ENCODE peak calls at places on chromosomes 1 and 21, in six cellular contexts. E, P, J, V, C and A are unnamed samples.
A peak's percentile ranks its signal among the peaks of the same experiment; 100 is the strongest.

GRCh38 chr1:6962956-6963915 is 178.0 kb downstream of the CAMTA1 start:
- DNase-seq in E (peak; percentile 75), P (no peak), J (no peak), V (peak; percentile 48), C (no peak), A (peak; percentile 52)

GRCh38 chr1:942864-943533 is 16.1 kb downstream of the NOC2L start:
- DNase-seq in E (no peak), P (no peak), J (no peak), V (no peak), C (peak; percentile 61), A (no peak)

GRCh38 chr1:182877842-182878241 is 38.7 kb downstream of the DHX9 start:
- DNase-seq in E (no peak), P (no peak), J (no peak), V (no peak), C (no peak), A (no peak)

GRCh38 chr1:151542710-151543129 is 2.6 kb downstream of the TUFT1 start:
- DNase-seq in E (peak; percentile 46), P (no peak), J (no peak), V (no peak), C (peak; percentile 86), A (no peak)

GRCh38 chr1:30462826-30463425 is 260.5 kb downstream of the MATN1 start:
- DNase-seq in E (peak; percentile 36), P (no peak), J (no peak), V (no peak), C (no peak), A (no peak)

GRCh38 chr1:226671268-226671667 is 67.8 kb downstream of the ITPKB start:
- DNase-seq in E (peak; percentile 28), P (no peak), J (no peak), V (no peak), C (no peak), A (no peak)

GRCh38 chr1:103145449-103145848 is 37.1 kb upstream of the COL11A1 start:
- DNase-seq in E (no peak), P (no peak), J (no peak), V (no peak), C (no peak), A (no peak)

GRCh38 chr1:215767761-215768160 is 200.7 kb downstream of the KCTD3 start:
- DNase-seq in E (no peak), P (no peak), J (no peak), V (no peak), C (no peak), A (no peak)

GRCh38 chr1:24383381-24383940 is 30.1 kb downstream of the STPG1 start:
- DNase-seq in E (no peak), P (no peak), J (no peak), V (no peak), C (no peak), A (no peak)

GRCh38 chr1:116694524-116694923 is 27.0 kb upstream of the IGSF3 start:
- DNase-seq in E (no peak), P (no peak), J (no peak), V (no peak), C (no peak), A (no peak)

GRCh38 chr1:15722836-15723542 is 13.1 kb upstream of the SLC25A34 start:
- DNase-seq in E (no peak), P (no peak), J (no peak), V (no peak), C (no peak), A (no peak)

GRCh38 chr1:172895761-172896160 is 155.0 kb downstream of the TNFSF18 start:
- DNase-seq in E (no peak), P (no peak), J (no peak), V (no peak), C (no peak), A (no peak)

GRCh38 chr1:225888898-225889690 is at the start of gene LEFTY1:
- DNase-seq in E (no peak), P (no peak), J (no peak), V (no peak), C (no peak), A (no peak)

GRCh38 chr1:94805912-94806311 is 14.2 kb upstream of the SLC44A3 start:
- DNase-seq in E (peak; percentile 77), P (peak; percentile 42), J (no peak), V (peak; percentile 26), C (peak; percentile 61), A (peak; percentile 56)

GRCh38 chr1:157367091-157367739 is 185.1 kb downstream of the FCRL5 start:
- DNase-seq in E (no peak), P (no peak), J (no peak), V (no peak), C (no peak), A (no peak)

DNA sequence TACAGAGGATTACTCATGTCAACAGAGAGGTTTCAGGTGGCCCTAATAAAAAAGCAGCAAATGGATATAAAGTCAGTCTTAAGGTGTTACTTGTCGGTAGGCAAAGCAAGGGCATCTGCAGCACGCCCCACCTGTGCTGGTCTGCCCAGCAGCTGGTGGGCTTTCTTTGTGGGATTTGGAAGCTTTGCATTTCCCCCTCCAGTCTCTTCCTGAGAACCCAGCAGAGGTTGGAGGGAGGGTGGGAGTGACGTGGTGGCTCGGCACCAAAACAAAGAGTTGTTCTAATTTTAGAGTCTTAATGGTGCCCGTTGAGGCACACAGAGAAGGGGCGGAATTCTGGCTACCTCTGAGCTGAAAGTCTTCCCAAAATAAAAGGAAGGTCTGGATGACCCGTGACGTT is 4.8 kb upstream of the PCBP3 start:
- DNase-seq in E (no peak), P (no peak), J (no peak), V (no peak), C (no peak), A (no peak)
- TF ChIP-seq CTCF in E (no peak), P (no peak), J (no peak), V (no peak), C (no peak), A (no peak)

GRCh38 chr21:41958886-41959563 is 5.2 kb upstream of the C2CD2 start:
- DNase-seq in E (peak; percentile 30), P (no peak), J (no peak), V (no peak), C (no peak), A (no peak)

GRCh38 chr21:41956926-41957729 is 3.3 kb upstream of the C2CD2 start:
- DNase-seq in E (no peak), P (no peak), J (no peak), V (no peak), C (peak; percentile 93), A (no peak)

GRCh38 chr21:41960386-41960785 is 6.6 kb upstream of the C2CD2 start:
- DNase-seq in E (peak; percentile 24), P (no peak), J (no peak), V (no peak), C (no peak), A (no peak)

GRCh38 chr21:41955516-41955915 is 1.7 kb upstream of the C2CD2 start:
- DNase-seq in E (no peak), P (no peak), J (no peak), V (no peak), C (no peak), A (no peak)

GRCh38 chr21:41957991-41958766 is 4.4 kb upstream of the C2CD2 start:
- DNase-seq in E (peak; percentile 71), P (peak; percentile 73), J (no peak), V (no peak), C (peak; percentile 98), A (no peak)
- TF ChIP-seq CTCF in E (no peak), P (peak; percentile 28), J (peak; percentile 21), V (no peak), C (peak; percentile 58), A (peak; percentile 35)

GRCh38 chr1:167503626-167504458 is 14.5 kb downstream of the CD247 start:
- DNase-seq in E (no peak), P (no peak), J (no peak), V (no peak), C (no peak), A (no peak)

GRCh38 chr1:167500283-167500860 is 18.0 kb downstream of the CD247 start:
- DNase-seq in E (no peak), P (no peak), J (no peak), V (no peak), C (no peak), A (no peak)

GRCh38 chr1:167502719-167503452 is 15.4 kb downstream of the CD247 start:
- DNase-seq in E (peak; percentile 15), P (no peak), J (no peak), V (no peak), C (no peak), A (no peak)

GRCh38 chr1:167501513-167502191 is 16.7 kb downstream of the CD247 start:
- DNase-seq in E (peak; percentile 44), P (no peak), J (no peak), V (no peak), C (no peak), A (no peak)

DNA sequence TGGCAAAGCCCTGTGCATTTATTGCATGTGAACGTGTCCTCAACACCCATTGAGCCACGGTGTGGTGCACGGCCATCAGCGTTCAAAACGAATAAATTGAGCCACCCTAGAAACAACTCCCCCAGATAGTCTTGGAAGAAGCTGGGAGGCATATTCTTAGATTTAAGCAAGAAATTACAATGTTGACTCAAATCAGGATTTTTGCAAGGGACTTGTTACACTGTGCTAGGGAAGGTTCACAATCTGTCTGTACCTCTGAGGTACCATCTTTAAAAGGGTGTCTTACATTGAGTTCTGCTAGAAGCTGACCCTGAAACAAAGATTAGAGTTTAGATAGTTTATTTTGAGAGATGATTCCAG is 16.2 kb downstream of the CD247 start:
- DNase-seq in E (no peak), P (no peak), J (no peak), V (no peak), C (no peak), A (no peak)
- TF ChIP-seq CTCF in E (no peak), P (no peak), J (no peak), V (no peak), C (no peak), A (no peak)

DNA sequence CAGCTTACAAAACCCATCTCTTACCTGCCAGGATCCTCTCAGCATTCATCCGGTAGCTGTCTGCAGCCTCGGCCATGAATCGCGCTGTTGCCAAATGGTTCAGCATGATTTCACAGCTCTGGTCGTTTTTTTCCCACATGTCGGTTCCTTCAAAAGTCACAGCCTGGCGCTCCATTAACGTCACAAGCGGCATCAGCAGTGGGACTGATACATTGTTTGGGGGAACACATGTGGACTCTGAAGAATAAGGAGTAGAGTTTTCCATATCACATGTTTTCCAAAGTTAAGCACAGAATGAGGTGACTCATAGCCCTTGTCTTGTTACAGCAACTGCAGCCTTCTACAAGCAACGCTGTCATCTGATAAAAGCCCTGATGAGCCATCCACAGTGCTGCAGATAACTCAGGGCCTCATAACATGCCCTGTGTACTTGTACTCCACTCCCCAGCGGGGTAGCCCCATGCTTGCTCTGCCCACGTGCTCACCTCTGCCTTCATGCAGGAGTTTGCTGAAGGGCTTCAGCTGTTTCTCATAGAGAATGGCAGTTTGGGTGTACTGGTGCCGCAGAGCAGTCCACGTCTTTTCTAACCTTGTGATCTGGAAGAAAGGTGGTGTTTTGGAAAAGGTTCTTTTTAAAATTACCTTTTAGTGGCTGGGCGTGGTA is 114.2 kb downstream of the BCAR3 start:
- DNase-seq in E (peak; percentile 67), P (peak; percentile 70), J (no peak), V (no peak), C (peak; percentile 98), A (no peak)
- TF ChIP-seq CTCF in E (no peak), P (no peak), J (no peak), V (no peak), C (no peak), A (no peak)

GRCh38 chr1:33820804-33821203 is 43.1 kb upstream of the HMGB4 start:
- DNase-seq in E (no peak), P (no peak), J (no peak), V (no peak), C (no peak), A (no peak)
- TF ChIP-seq CTCF in E (no peak), P (no peak), J (no peak), V (no peak), C (no peak), A (no peak)